ENCODE peak calls at places on chromosomes 11 and 22, in four cellular contexts. One of them, this sample, is unnamed.

GRCh38 chr11:76690736-76691135 is 20.2 kb upstream of the LRRC32 start:
- DNase-seq in H1: no peak
- DNase-seq in GM12878: no peak
- DNase-seq in HCT116: no peak
- DNase-seq in this sample: no peak

GRCh38 chr11:33687733-33688479 is 12.7 kb downstream of the C11orf91 start:
- DNase-seq in HCT116: peak; percentile 60
- DNase-seq in H1: peak; percentile 72
- DNase-seq in GM12878: peak; percentile 33
- DNase-seq in this sample: peak; percentile 48

GRCh38 chr11:111676878-111677585 is 74.8 kb downstream of the SIK2 start:
- DNase-seq in H1: no peak
- DNase-seq in GM12878: no peak
- DNase-seq in HCT116: peak; percentile 29
- DNase-seq in this sample: no peak

GRCh38 chr11:104705475-104706195 is 192.6 kb downstream of the CASP12 start:
- DNase-seq in GM12878: peak; percentile 59
- DNase-seq in HCT116: no peak
- DNase-seq in H1: no peak
- DNase-seq in this sample: no peak

GRCh38 chr11:882593-882992 is 28.0 kb downstream of the CHID1 start:
- DNase-seq in HCT116: no peak
- DNase-seq in H1: no peak
- DNase-seq in GM12878: no peak
- DNase-seq in this sample: no peak

GRCh38 chr11:120877746-120878365 is 146.0 kb upstream of the TBCEL start:
- DNase-seq in HCT116: no peak
- DNase-seq in H1: no peak
- DNase-seq in GM12878: no peak
- DNase-seq in this sample: no peak

GRCh38 chr11:96149743-96150555 is 193.0 kb downstream of the MAML2 start:
- DNase-seq in H1: no peak
- DNase-seq in GM12878: no peak
- DNase-seq in HCT116: no peak
- DNase-seq in this sample: no peak

GRCh38 chr11:70918242-70918641 is 334.1 kb downstream of the SHANK2 start:
- DNase-seq in HCT116: no peak
- DNase-seq in H1: no peak
- DNase-seq in GM12878: no peak
- DNase-seq in this sample: no peak

GRCh38 chr11:29260939-29261705 is 755.7 kb downstream of the KCNA4 start:
- DNase-seq in GM12878: no peak
- DNase-seq in HCT116: peak; percentile 76
- DNase-seq in H1: no peak
- DNase-seq in this sample: no peak

GRCh38 chr11:20088368-20089260 is 71.7 kb downstream of the DBX1 start:
- DNase-seq in HCT116: no peak
- DNase-seq in H1: no peak
- DNase-seq in GM12878: no peak
- DNase-seq in this sample: no peak

GRCh38 chr11:59183768-59184167 is 11.8 kb downstream of the DTX4 start:
- DNase-seq in GM12878: no peak
- DNase-seq in H1: no peak
- DNase-seq in HCT116: no peak
- DNase-seq in this sample: no peak

GRCh38 chr11:119584193-119585037 is 144.6 kb downstream of the NECTIN1 start:
- DNase-seq in HCT116: no peak
- DNase-seq in GM12878: no peak
- DNase-seq in H1: peak; percentile 79
- DNase-seq in this sample: peak; percentile 76

GRCh38 chr11:48055292-48056132 is 75.2 kb downstream of the PTPRJ start:
- DNase-seq in H1: no peak
- DNase-seq in GM12878: no peak
- DNase-seq in HCT116: no peak
- DNase-seq in this sample: no peak

GRCh38 chr11:9573775-9574555 is 495 bp downstream of the WEE1 start:
- DNase-seq in H1: no peak
- DNase-seq in HCT116: no peak
- DNase-seq in GM12878: no peak
- DNase-seq in this sample: peak; percentile 47

GRCh38 chr11:96215094-96215782 is 127.8 kb downstream of the MAML2 start:
- DNase-seq in GM12878: peak; percentile 72
- DNase-seq in H1: no peak
- DNase-seq in HCT116: no peak
- DNase-seq in this sample: peak; percentile 20

GRCh38 chr11:30478923-30479322 is 107.2 kb downstream of the MPPED2 start:
- DNase-seq in GM12878: no peak
- DNase-seq in HCT116: no peak
- DNase-seq in H1: no peak
- DNase-seq in this sample: no peak

GRCh38 chr22:37752189-37753061 is 55.3 kb upstream of the GCAT start:
- DNase-seq in GM12878: no peak
- DNase-seq in HCT116: peak; percentile 92
- DNase-seq in H1: no peak
- DNase-seq in this sample: no peak
- TF ChIP-seq EGR1 in GM12878: no peak
- TF ChIP-seq EGR1 in HCT116: no peak
- TF ChIP-seq EGR1 in H1: no peak
- TF ChIP-seq EGR1 in this sample: no peak

DNA sequence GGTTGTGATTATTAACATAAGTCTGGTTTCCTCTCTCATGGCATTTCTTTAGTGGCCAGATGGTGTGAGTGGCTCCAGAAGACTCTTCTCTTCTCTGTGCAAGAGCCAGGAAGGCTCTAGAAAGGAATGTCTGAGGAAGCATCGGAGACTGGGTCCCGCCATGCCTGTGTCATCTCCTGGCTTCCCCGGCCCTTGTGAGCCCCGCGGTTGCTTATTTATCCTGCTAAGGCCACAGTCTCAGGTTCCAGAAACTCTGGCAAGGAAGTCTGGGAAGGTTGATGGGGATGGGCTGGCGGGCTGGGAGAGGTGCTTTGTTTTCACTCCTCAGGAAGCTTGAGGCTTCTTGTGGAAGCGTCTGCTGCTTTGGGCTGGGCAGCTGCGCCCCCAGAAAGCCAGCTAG is 18.9 kb downstream of the BCR start:
- DNase-seq in H1: no peak
- DNase-seq in HCT116: no peak
- DNase-seq in GM12878: no peak
- DNase-seq in this sample: no peak
- TF ChIP-seq EGR1 in H1: no peak
- TF ChIP-seq EGR1 in HCT116: no peak
- TF ChIP-seq EGR1 in GM12878: no peak
- TF ChIP-seq EGR1 in this sample: no peak

DNA sequence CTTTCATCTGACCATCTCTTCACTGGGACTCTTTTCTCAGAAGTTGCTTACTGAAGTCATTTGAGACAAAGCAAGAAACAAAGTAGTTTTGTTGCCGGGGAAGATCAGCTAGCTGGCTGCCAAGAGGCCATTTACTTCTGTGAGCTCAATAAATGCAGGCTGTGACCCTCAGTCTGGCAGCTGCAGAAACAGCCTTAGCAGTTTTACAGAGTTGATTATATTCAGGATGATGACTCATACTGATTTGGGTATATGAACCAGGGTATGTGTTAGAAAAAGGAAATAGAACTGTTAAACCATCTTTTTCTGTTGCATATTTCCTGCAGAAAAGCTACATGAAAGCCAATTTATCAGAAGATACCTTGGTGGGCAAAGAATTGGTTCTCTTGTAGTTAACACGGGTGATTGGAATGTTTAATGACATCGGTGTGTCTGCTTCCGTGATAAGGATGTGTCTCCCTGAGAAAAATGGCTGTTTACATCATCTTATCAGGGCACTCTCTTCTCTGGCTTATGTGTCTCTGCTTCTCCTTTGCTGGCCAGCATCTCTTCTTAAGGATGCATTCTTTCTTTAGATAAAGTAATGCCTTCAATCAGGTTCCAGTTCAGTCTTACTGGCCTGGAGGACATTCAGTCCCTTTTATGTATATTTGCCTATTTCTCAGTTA is 18.5 kb downstream of the FIBIN start:
- DNase-seq in HCT116: no peak
- DNase-seq in H1: no peak
- DNase-seq in GM12878: no peak
- DNase-seq in this sample: no peak
- TF ChIP-seq EGR1 in HCT116: no peak
- TF ChIP-seq EGR1 in H1: no peak
- TF ChIP-seq EGR1 in GM12878: no peak
- TF ChIP-seq EGR1 in this sample: no peak

DNA sequence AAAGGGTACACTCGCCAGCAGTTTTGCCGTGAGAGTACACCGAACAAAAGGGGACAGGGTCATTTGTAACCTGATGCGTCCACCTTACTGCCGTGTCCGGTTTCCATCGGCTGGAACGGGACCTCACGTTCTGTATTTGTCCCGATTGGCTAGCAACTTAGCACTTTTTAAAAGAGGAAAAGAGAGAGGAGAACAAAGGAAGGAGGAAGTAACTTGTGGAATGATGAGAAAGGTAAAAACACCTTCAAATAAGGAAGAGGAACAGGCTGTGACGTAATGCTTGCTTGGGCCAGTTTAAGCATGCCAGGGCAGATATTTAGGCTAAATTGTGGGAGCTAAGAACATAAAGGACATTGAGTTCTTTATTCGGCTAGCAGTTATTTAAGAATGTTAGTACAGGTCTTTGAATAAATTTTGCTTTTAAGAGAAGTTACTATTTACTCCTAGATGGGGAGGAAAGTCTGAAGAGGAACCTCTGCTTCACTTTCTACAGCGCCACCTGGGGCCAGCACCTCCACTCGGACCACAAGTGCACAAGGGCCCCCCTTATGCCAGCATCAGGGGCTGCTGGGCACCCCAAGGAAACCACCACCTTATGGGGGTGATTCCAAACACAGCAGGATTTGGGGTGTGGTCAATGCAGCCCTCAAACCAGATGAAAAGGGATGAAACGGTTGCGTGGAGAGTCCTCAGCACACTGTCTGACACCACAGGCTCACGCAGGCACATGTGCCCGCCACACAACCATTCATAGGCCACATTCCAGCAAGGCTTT is 5.8 kb downstream of the ARSA start:
- DNase-seq in H1: peak; percentile 50
- DNase-seq in HCT116: no peak
- DNase-seq in GM12878: peak; percentile 15
- DNase-seq in this sample: no peak
- TF ChIP-seq EGR1 in H1: no peak
- TF ChIP-seq EGR1 in HCT116: no peak
- TF ChIP-seq EGR1 in GM12878: no peak
- TF ChIP-seq EGR1 in this sample: no peak

GRCh38 chr11:69726019-69726418 is 22.2 kb upstream of the FGF19 start:
- DNase-seq in HCT116: no peak
- DNase-seq in GM12878: no peak
- DNase-seq in H1: no peak
- DNase-seq in this sample: no peak
- TF ChIP-seq EGR1 in HCT116: no peak
- TF ChIP-seq EGR1 in GM12878: no peak
- TF ChIP-seq EGR1 in H1: no peak
- TF ChIP-seq EGR1 in this sample: no peak

DNA sequence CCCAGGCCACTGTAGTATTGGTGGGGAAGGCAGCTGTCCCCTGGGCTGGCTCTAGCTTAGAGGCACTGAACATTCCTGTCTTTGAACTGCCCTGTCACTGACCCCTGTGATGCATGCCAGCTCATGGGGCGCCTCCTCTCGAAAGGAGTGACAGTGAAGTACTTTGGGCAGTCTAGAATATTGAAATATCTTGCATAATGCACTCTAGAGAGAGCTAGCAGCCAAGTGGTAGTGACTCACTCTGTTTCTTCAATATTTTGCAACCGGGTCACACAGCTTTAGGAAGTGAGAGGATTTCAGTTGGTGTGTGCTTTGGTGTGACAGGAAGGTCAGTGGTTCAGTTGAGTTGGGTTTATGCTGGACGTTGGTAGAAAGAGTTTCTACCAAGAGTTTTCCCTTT is 35.5 kb upstream of the ST14 start:
- DNase-seq in GM12878: no peak
- DNase-seq in H1: no peak
- DNase-seq in HCT116: peak; percentile 61
- DNase-seq in this sample: no peak
- TF ChIP-seq EGR1 in GM12878: no peak
- TF ChIP-seq EGR1 in H1: no peak
- TF ChIP-seq EGR1 in HCT116: no peak
- TF ChIP-seq EGR1 in this sample: no peak

This sample was measured in K562.